ENCODE peak calls at places on chromosomes 4 and X, in five cellular contexts. H is NCI-H2171 treated with DMSO at 0.1 percent for 48 hours, C is T-cell, M is Right ventricle myocardium inferior, Y is NCI-H2081. O is an unnamed sample.

GRCh38 chr4:154024097-154024496 is 235.2 kb upstream of the SFRP2 start:
- DNase-seq in H (no peak), C (no peak), M (no peak), Y (no peak), O (peak)

GRCh38 chrX:154549766-154550165 is 2.3 kb downstream of the IKBKG start:
- DNase-seq in H (no peak), C (no peak), M (no peak), Y (no peak), O (no peak)

GRCh38 chr4:117085185-117085701 is at the start of gene TRAM1L1:
- DNase-seq in H (peak), C (no peak), M (peak), Y (peak), O (peak)

GRCh38 chr4:67871867-67872266 is 11.9 kb downstream of the TMPRSS11D start:
- DNase-seq in H (no peak), C (no peak), M (no peak), Y (peak), O (peak)

GRCh38 chr4:28774344-28774743 is 1913.7 kb downstream of the STIM2 start:
- DNase-seq in H (no peak), C (no peak), M (no peak), Y (no peak), O (no peak)

GRCh38 chrX:12894074-12894691 is 12.2 kb upstream of the TLR8 start:
- DNase-seq in H (no peak), C (peak), M (no peak), Y (peak), O (peak)

GRCh38 chr4:76950052-76950845 is 697 bp downstream of the SEPTIN11 start:
- DNase-seq in H (peak), C (peak), M (peak), Y (peak), O (peak)

GRCh38 chr4:47612116-47613023 is 127.3 kb downstream of the ATP10D start:
- DNase-seq in H (no peak), C (no peak), M (no peak), Y (no peak), O (no peak)

GRCh38 chr4:85884251-85884650 is 409.3 kb downstream of the ARHGAP24 start:
- DNase-seq in H (no peak), C (no peak), M (no peak), Y (no peak), O (no peak)

GRCh38 chr4:139635966-139636365 is 29.7 kb upstream of the MGST2 start:
- DNase-seq in H (no peak), C (no peak), M (no peak), Y (no peak), O (no peak)

GRCh38 chrX:6640727-6641126 is 105.8 kb upstream of the VCX3A start:
- DNase-seq in H (no peak), C (no peak), M (no peak), Y (no peak), O (no peak)

GRCh38 chr4:119510750-119511149 is 117.9 kb downstream of the PDE5A start:
- DNase-seq in H (no peak), C (no peak), M (no peak), Y (no peak), O (no peak)

GRCh38 chr4:1367230-1367935 is 20.4 kb downstream of the UVSSA start:
- DNase-seq in H (no peak), C (no peak), M (peak), Y (no peak), O (no peak)

GRCh38 chr4:146981651-146982050 is 36.0 kb upstream of the TTC29 start:
- DNase-seq in H (no peak), C (no peak), M (no peak), Y (no peak), O (no peak)

GRCh38 chr4:102692474-102692873 is 68.3 kb downstream of the MANBA start:
- DNase-seq in H (no peak), C (no peak), M (no peak), Y (no peak), O (no peak)

O was measured in G401.